ENCODE peak calls at places on chromosome 1, in four cellular contexts. I is fibroblast of lung, Q is NB4, S is AG09309. C is an unnamed sample.

GRCh38 chr1:150748859-150749719 is 16.5 kb downstream of the CTSS start:
- DNase-seq in I (no peak), Q (no peak), S (no peak), C (no peak)

GRCh38 chr1:6053206-6053546 is 7.5 kb downstream of the KCNAB2 start:
- DNase-seq in I (no peak), Q (no peak), S (no peak), C (no peak)

GRCh38 chr1:240844466-240844865 is 232.5 kb upstream of the GREM2 start:
- DNase-seq in I (no peak), Q (no peak), S (no peak), C (no peak)

GRCh38 chr1:111203681-111204210 is 3.3 kb upstream of the DENND2D start:
- DNase-seq in I (peak; percentile 46), Q (peak; percentile 98), S (no peak), C (no peak)

GRCh38 chr1:49765034-49765433 is 258.7 kb downstream of the AGBL4 start:
- DNase-seq in I (no peak), Q (peak; percentile 25), S (no peak), C (no peak)

GRCh38 chr1:1144843-1145546 is 28.7 kb upstream of the TTLL10 start:
- DNase-seq in I (no peak), Q (no peak), S (no peak), C (no peak)

GRCh38 chr1:28955930-28956552 is 41.7 kb downstream of the EPB41 start:
- DNase-seq in I (peak; percentile 47), Q (no peak), S (no peak), C (no peak)

GRCh38 chr1:35574655-35575400 is 1.7 kb downstream of the TFAP2E start:
- DNase-seq in I (no peak), Q (no peak), S (no peak), C (no peak)

GRCh38 chr1:60970081-60970509 is 112.3 kb upstream of the NFIA start:
- DNase-seq in I (peak; percentile 41), Q (no peak), S (peak; percentile 17), C (no peak)

DNA sequence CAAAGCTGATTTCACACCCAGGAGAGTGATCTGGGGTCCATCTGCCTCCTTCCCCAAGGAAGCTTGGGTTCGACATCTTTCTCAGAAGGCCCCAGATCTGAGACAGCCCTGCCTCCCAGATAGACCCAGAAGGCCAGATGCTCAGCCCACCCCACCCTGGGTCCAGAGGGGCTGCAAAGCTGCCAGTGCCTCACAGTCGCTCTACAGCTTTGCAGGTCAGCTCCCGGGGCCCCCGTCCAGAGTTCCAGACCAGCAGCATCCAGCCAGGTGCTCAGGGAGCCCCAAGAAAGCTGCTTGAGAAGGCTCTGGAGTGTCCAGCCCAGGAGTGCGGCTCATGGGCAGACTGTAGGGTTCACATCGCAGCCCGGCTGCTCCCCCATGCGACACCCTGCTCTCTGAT is 142.8 kb upstream of the ARHGEF16 start:
- DNase-seq in I (no peak), Q (no peak), S (no peak), C (no peak)
- H3K4me3 ChIP-seq in I (no peak overlapping the region), Q (no peak overlapping the region), S (no peak overlapping the region), C (no peak overlapping the region)

DNA sequence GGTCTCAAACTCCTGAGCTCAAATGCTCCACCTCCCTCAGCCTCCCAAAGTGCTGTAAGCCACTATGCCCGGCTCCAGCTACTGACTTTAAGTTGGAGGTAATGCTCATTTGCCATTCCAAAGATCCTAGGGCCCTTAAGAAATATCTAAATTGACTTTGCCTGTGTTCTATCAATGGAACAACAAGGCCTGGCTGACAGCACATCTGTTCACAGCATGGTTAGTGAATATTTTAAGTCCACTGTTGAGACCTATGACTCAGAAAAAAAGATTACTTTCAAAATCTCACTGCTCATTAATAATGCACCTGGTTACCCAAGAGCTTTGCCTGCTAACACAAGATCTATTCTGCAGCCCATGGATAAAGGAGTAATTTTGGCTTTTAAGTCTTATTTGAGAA is 3.5 kb upstream of the SSX2IP start:
- DNase-seq in I (peak; percentile 14), Q (no peak), S (no peak), C (no peak)
- H3K4me3 ChIP-seq in I (no peak overlapping the region), Q (no peak overlapping the region), S (no peak overlapping the region), C (no peak overlapping the region)

DNA sequence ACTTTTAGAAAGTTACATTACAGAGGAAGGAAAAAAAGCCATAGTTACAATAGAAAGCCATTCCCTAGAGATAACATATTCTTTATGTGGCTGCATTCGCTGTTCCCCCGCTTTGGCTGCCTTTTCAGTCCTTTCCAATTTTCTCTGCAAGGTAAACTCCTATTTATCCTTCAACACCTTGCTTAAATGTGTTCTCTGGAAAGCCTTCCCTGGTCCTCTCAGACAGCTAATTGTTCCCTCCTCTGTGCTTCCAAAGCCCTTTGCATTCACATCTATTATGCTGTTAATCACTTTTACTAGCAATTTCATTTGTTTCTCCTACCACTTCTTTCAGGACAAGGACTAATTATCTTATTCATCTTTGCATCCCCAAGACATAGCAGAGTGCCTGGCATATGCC is 1.6 kb downstream of the PHC2 start:
- DNase-seq in I (no peak), Q (no peak), S (no peak), C (no peak)
- H3K4me3 ChIP-seq in I (peak overlapping the region; percentile 71), Q (no peak overlapping the region), S (no peak overlapping the region), C (peak overlapping the region; percentile 67)

GRCh38 chr1:48753293-48753692 is 23.4 kb downstream of the BEND5 start:
- DNase-seq in I (no peak), Q (no peak), S (no peak), C (no peak)
- H3K4me3 ChIP-seq in I (no peak overlapping the region), Q (no peak overlapping the region), S (no peak overlapping the region), C (no peak overlapping the region)

GRCh38 chr1:21509351-21510112 is at the start of gene ALPL:
- DNase-seq in I (no peak), Q (no peak), S (no peak), C (no peak)

GRCh38 chr1:21510113-21510493 is 880 bp downstream of the ALPL start:
- DNase-seq in I (no peak), Q (peak; percentile 16), S (no peak), C (no peak)

GRCh38 chr1:21507511-21508270 is 1.5 kb upstream of the ALPL start:
- DNase-seq in I (no peak), Q (no peak), S (no peak), C (no peak)

GRCh38 chr1:21506804-21507203 is 2.4 kb upstream of the ALPL start:
- DNase-seq in I (no peak), Q (no peak), S (no peak), C (no peak)

GRCh38 chr1:21508580-21509350 is 458 bp upstream of the ALPL start:
- DNase-seq in I (peak; percentile 27), Q (peak; percentile 63), S (no peak), C (no peak)
- H3K4me3 ChIP-seq in I (peak overlapping the region; percentile 37), Q (no peak overlapping the region), S (no peak overlapping the region), C (peak overlapping the region; percentile 50)

GRCh38 chr1:11281518-11282331 is 8.7 kb downstream of the UBIAD1 start:
- DNase-seq in I (peak; percentile 94), Q (no peak), S (peak; percentile 21), C (peak; percentile 85)
- H3K4me3 ChIP-seq in I (no peak overlapping the region), Q (no peak overlapping the region), S (no peak overlapping the region), C (no peak overlapping the region)

GRCh38 chr1:184771190-184771691 is 16.6 kb upstream of the EDEM3 start:
- DNase-seq in I (no peak), Q (no peak), S (no peak), C (no peak)

GRCh38 chr1:184769241-184769640 is 14.6 kb upstream of the EDEM3 start:
- DNase-seq in I (no peak), Q (no peak), S (no peak), C (no peak)

GRCh38 chr1:184768467-184768866 is 13.8 kb upstream of the EDEM3 start:
- DNase-seq in I (no peak), Q (no peak), S (no peak), C (no peak)

GRCh38 chr1:184773762-184774320 is 19.2 kb upstream of the EDEM3 start:
- DNase-seq in I (no peak), Q (no peak), S (no peak), C (no peak)

DNA sequence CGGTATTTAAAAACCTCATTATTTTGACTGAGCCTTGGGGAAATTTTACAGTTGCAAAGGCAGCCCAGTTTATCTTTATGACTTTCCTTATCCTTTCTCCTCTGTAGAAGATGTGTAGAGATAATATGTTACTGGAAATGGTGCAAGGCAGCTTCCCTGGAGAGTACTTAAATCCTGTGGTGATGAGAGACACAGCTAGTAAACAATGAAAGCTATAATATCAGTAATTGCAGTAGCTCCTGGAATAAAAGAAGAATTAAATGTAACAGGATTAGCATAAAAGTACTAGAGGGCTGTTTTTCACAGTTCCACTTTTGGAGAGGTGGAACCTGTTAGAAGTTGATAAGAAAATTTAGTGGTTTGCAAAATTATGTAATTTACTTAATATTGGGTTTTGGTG is 15.5 kb upstream of the EDEM3 start:
- DNase-seq in I (no peak), Q (no peak), S (no peak), C (no peak)
- H3K4me3 ChIP-seq in I (no peak overlapping the region), Q (no peak overlapping the region), S (no peak overlapping the region), C (no peak overlapping the region)

DNA sequence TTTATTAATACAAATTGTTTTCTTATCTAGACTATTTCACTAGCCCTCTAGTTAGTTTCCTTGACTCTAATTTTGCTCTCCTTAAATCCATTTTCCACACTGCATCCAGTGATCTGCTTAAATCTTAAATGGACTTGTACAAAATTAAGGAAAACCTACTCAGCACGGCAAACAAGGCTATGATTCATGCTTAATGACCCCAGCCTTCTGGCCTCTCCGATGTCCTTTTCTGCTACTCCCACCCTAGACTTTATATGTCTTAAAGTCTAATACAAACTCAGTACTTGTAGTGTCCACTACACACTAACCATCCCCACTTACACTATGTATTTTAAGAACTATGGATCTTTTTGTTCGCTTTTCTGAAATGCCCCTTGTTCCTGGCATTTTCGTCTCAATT is 2.2 kb downstream of the TMED5 start:
- DNase-seq in I (peak; percentile 53), Q (peak; percentile 17), S (no peak), C (no peak)
- H3K4me3 ChIP-seq in I (peak overlapping the region; percentile 99), Q (peak overlapping the region; percentile 86), S (peak overlapping the region; percentile 96), C (peak overlapping the region; percentile 86)